ENCODE peak calls at places on chromosomes 5 and 9, in seven cellular contexts. One of them, this sample, is unnamed.

GRCh38 chr5:145803072-145803471 is 32.1 kb downstream of the PRELID2 start:
- DNase-seq in IMR-90: no peak
- DNase-seq in neuronal stem cell: no peak
- DNase-seq in mesendoderm: no peak
- DNase-seq in H1: no peak
- DNase-seq in mesenchymal stem cell: no peak
- DNase-seq in trophoblast cell: no peak
- DNase-seq in this sample: no peak

GRCh38 chr5:109256486-109256885 is 153.3 kb downstream of the PJA2 start:
- DNase-seq in IMR-90: no peak
- DNase-seq in neuronal stem cell: no peak
- DNase-seq in mesendoderm: peak; percentile 47
- DNase-seq in H1: no peak
- DNase-seq in mesenchymal stem cell: no peak
- DNase-seq in trophoblast cell: no peak
- DNase-seq in this sample: no peak

GRCh38 chr5:149371296-149371962 is 7.7 kb downstream of the IL17B start:
- DNase-seq in IMR-90: peak; percentile 47
- DNase-seq in neuronal stem cell: peak; percentile 54
- DNase-seq in mesendoderm: peak; percentile 78
- DNase-seq in H1: peak; percentile 85
- DNase-seq in mesenchymal stem cell: peak; percentile 60
- DNase-seq in trophoblast cell: peak; percentile 67
- DNase-seq in this sample: peak; percentile 85

GRCh38 chr9:133457233-133457632 is 2.5 kb upstream of the CACFD1 start:
- DNase-seq in IMR-90: no peak
- DNase-seq in neuronal stem cell: no peak
- DNase-seq in mesendoderm: no peak
- DNase-seq in H1: no peak
- DNase-seq in mesenchymal stem cell: no peak
- DNase-seq in trophoblast cell: no peak
- DNase-seq in this sample: peak; percentile 69

GRCh38 chr9:15696979-15697378 is 144.1 kb downstream of the CCDC171 start:
- DNase-seq in IMR-90: peak; percentile 36
- DNase-seq in neuronal stem cell: no peak
- DNase-seq in mesendoderm: peak; percentile 16
- DNase-seq in H1: no peak
- DNase-seq in mesenchymal stem cell: peak; percentile 65
- DNase-seq in trophoblast cell: no peak
- DNase-seq in this sample: no peak

GRCh38 chr5:31153523-31153922 is 40.0 kb upstream of the CDH6 start:
- DNase-seq in IMR-90: peak; percentile 67
- DNase-seq in neuronal stem cell: no peak
- DNase-seq in mesendoderm: peak; percentile 3
- DNase-seq in H1: no peak
- DNase-seq in mesenchymal stem cell: peak; percentile 56
- DNase-seq in trophoblast cell: no peak
- DNase-seq in this sample: no peak

GRCh38 chr5:37900692-37901091 is 60.9 kb upstream of the GDNF start:
- DNase-seq in IMR-90: peak; percentile 53
- DNase-seq in neuronal stem cell: no peak
- DNase-seq in mesendoderm: peak; percentile 63
- DNase-seq in H1: no peak
- DNase-seq in mesenchymal stem cell: peak; percentile 55
- DNase-seq in trophoblast cell: no peak
- DNase-seq in this sample: peak; percentile 42

GRCh38 chr5:169139381-169140125 is 161.4 kb downstream of the SLIT3 start:
- DNase-seq in IMR-90: no peak
- DNase-seq in neuronal stem cell: no peak
- DNase-seq in mesendoderm: no peak
- DNase-seq in H1: no peak
- DNase-seq in mesenchymal stem cell: no peak
- DNase-seq in trophoblast cell: no peak
- DNase-seq in this sample: no peak

GRCh38 chr9:137406876-137407589 is 15.9 kb downstream of the EXD3 start:
- DNase-seq in IMR-90: peak; percentile 44
- DNase-seq in neuronal stem cell: peak; percentile 77
- DNase-seq in mesendoderm: peak; percentile 76
- DNase-seq in H1: peak; percentile 92
- DNase-seq in mesenchymal stem cell: peak; percentile 74
- DNase-seq in trophoblast cell: peak; percentile 44
- DNase-seq in this sample: peak; percentile 80

GRCh38 chr9:135275163-135275925 is 187.9 kb downstream of the OLFM1 start:
- DNase-seq in IMR-90: no peak
- DNase-seq in neuronal stem cell: no peak
- DNase-seq in mesendoderm: no peak
- DNase-seq in H1: no peak
- DNase-seq in mesenchymal stem cell: no peak
- DNase-seq in trophoblast cell: no peak
- DNase-seq in this sample: no peak

GRCh38 chr5:72234265-72234700 is 85.8 kb downstream of the MRPS27 start:
- DNase-seq in IMR-90: peak; percentile 73
- DNase-seq in neuronal stem cell: no peak
- DNase-seq in mesendoderm: peak; percentile 55
- DNase-seq in H1: no peak
- DNase-seq in mesenchymal stem cell: peak; percentile 62
- DNase-seq in trophoblast cell: peak; percentile 28
- DNase-seq in this sample: no peak

GRCh38 chr5:14450055-14450524 is 131.5 kb upstream of the OTULINL start:
- DNase-seq in IMR-90: peak; percentile 92
- DNase-seq in neuronal stem cell: no peak
- DNase-seq in mesendoderm: no peak
- DNase-seq in H1: no peak
- DNase-seq in mesenchymal stem cell: peak; percentile 93
- DNase-seq in trophoblast cell: no peak
- DNase-seq in this sample: no peak

GRCh38 chr9:134379774-134380431 is 53.6 kb downstream of the RXRA start:
- DNase-seq in IMR-90: no peak
- DNase-seq in neuronal stem cell: no peak
- DNase-seq in mesendoderm: no peak
- DNase-seq in H1: no peak
- DNase-seq in mesenchymal stem cell: no peak
- DNase-seq in trophoblast cell: peak; percentile 77
- DNase-seq in this sample: no peak

GRCh38 chr9:11973511-11973910 is 719.7 kb upstream of the TYRP1 start:
- DNase-seq in IMR-90: no peak
- DNase-seq in neuronal stem cell: no peak
- DNase-seq in mesendoderm: no peak
- DNase-seq in H1: no peak
- DNase-seq in mesenchymal stem cell: no peak
- DNase-seq in trophoblast cell: no peak
- DNase-seq in this sample: no peak

GRCh38 chr9:32072568-32072967 is 311.9 kb upstream of the ACO1 start:
- DNase-seq in IMR-90: no peak
- DNase-seq in neuronal stem cell: no peak
- DNase-seq in mesendoderm: no peak
- DNase-seq in H1: no peak
- DNase-seq in mesenchymal stem cell: no peak
- DNase-seq in trophoblast cell: peak; percentile 2
- DNase-seq in this sample: no peak

GRCh38 chr5:133325834-133326233 is 274.0 kb downstream of the HSPA4 start:
- DNase-seq in IMR-90: no peak
- DNase-seq in neuronal stem cell: no peak
- DNase-seq in mesendoderm: no peak
- DNase-seq in H1: no peak
- DNase-seq in mesenchymal stem cell: no peak
- DNase-seq in trophoblast cell: no peak
- DNase-seq in this sample: no peak

GRCh38 chr9:108812388-108812787 is 43.4 kb downstream of the ACTL7B start:
- DNase-seq in IMR-90: no peak
- DNase-seq in neuronal stem cell: no peak
- DNase-seq in mesendoderm: no peak
- DNase-seq in H1: no peak
- DNase-seq in mesenchymal stem cell: no peak
- DNase-seq in trophoblast cell: no peak
- DNase-seq in this sample: no peak

GRCh38 chr5:53201746-53202145 is 92.2 kb upstream of the MOCS2 start:
- DNase-seq in IMR-90: no peak
- DNase-seq in neuronal stem cell: no peak
- DNase-seq in mesendoderm: peak; percentile 14
- DNase-seq in H1: no peak
- DNase-seq in mesenchymal stem cell: no peak
- DNase-seq in trophoblast cell: no peak
- DNase-seq in this sample: no peak

GRCh38 chr5:148910686-148911361 is 84.4 kb downstream of the ADRB2 start:
- DNase-seq in IMR-90: peak; percentile 64
- DNase-seq in neuronal stem cell: no peak
- DNase-seq in mesendoderm: no peak
- DNase-seq in H1: no peak
- DNase-seq in mesenchymal stem cell: peak; percentile 51
- DNase-seq in trophoblast cell: no peak
- DNase-seq in this sample: no peak

GRCh38 chr9:125908138-125908537 is 161.0 kb downstream of the PBX3 start:
- DNase-seq in IMR-90: no peak
- DNase-seq in neuronal stem cell: no peak
- DNase-seq in mesendoderm: peak; percentile 81
- DNase-seq in H1: no peak
- DNase-seq in mesenchymal stem cell: no peak
- DNase-seq in trophoblast cell: no peak
- DNase-seq in this sample: no peak

GRCh38 chr9:70260007-70260443 is 1.2 kb downstream of the SMC5 start:
- DNase-seq in IMR-90: no peak
- DNase-seq in neuronal stem cell: no peak
- DNase-seq in mesendoderm: no peak
- DNase-seq in H1: no peak
- DNase-seq in mesenchymal stem cell: no peak
- DNase-seq in trophoblast cell: peak; percentile 70
- DNase-seq in this sample: no peak
- H3K4me1 ChIP-seq in IMR-90: peaks cover 26% of the 10 kb centered on the region
- H3K4me1 ChIP-seq in neuronal stem cell: peaks cover 26% of the 10 kb centered on the region
- H3K4me1 ChIP-seq in mesendoderm: peaks cover 2% of the 10 kb centered on the region
- H3K4me1 ChIP-seq in H1: peaks cover 4% of the 10 kb centered on the region
- H3K4me1 ChIP-seq in mesenchymal stem cell: peaks cover 15% of the 10 kb centered on the region
- H3K4me1 ChIP-seq in trophoblast cell: peaks cover 6% of the 10 kb centered on the region
- H3K4me1 ChIP-seq in this sample: no peaks in the 10 kb centered on the region

GRCh38 chr9:74887041-74887980 is at the start of gene TRPM6:
- DNase-seq in IMR-90: peak; percentile 56
- DNase-seq in neuronal stem cell: peak; percentile 29
- DNase-seq in mesendoderm: peak; percentile 89
- DNase-seq in H1: peak; percentile 73
- DNase-seq in mesenchymal stem cell: peak; percentile 77
- DNase-seq in trophoblast cell: peak; percentile 23
- DNase-seq in this sample: peak; percentile 78

DNA sequence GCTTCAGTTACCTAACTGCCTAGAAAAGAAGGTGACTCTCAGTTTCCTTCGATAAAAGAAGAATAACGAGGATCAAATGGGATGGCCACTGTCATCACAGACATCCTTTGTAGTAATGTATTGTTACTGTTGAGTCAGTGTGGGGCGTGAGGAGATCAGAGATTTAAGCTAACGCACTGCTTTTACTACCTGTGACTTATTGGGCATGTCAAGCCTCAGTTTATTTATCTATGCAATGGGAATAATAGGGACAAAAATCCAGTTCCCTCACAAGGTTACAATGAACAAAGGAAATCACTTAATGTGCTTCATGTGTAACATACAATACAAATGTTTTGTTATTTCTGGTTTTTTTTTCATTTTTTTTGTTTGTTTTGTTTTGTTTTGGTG is 255 bp upstream of the TRPM6 start:
- DNase-seq in IMR-90: no peak
- DNase-seq in neuronal stem cell: peak; percentile 0
- DNase-seq in mesendoderm: no peak
- DNase-seq in H1: no peak
- DNase-seq in mesenchymal stem cell: no peak
- DNase-seq in trophoblast cell: no peak
- DNase-seq in this sample: no peak
- H2BK120ac ChIP-seq in IMR-90: no peak overlapping the region
- H2BK120ac ChIP-seq in neuronal stem cell: no peak overlapping the region
- H2BK120ac ChIP-seq in mesendoderm: no peak overlapping the region
- H2BK120ac ChIP-seq in H1: no peak overlapping the region
- H2BK120ac ChIP-seq in mesenchymal stem cell: no peak overlapping the region
- H2BK120ac ChIP-seq in trophoblast cell: no peak overlapping the region
- H2BK120ac ChIP-seq in this sample: no peak overlapping the region

GRCh38 chr9:129404621-129405020 is 216.3 kb downstream of the C9orf50 start:
- DNase-seq in IMR-90: no peak
- DNase-seq in neuronal stem cell: no peak
- DNase-seq in mesendoderm: no peak
- DNase-seq in H1: no peak
- DNase-seq in mesenchymal stem cell: no peak
- DNase-seq in trophoblast cell: no peak
- DNase-seq in this sample: no peak
- H3K4me1 ChIP-seq in IMR-90: peaks cover 16% of the 10 kb centered on the region
- H3K4me1 ChIP-seq in neuronal stem cell: peaks cover 63% of the 10 kb centered on the region
- H3K4me1 ChIP-seq in mesendoderm: no peaks in the 10 kb centered on the region
- H3K4me1 ChIP-seq in H1: peaks cover 33% of the 10 kb centered on the region
- H3K4me1 ChIP-seq in mesenchymal stem cell: peaks cover 43% of the 10 kb centered on the region
- H3K4me1 ChIP-seq in trophoblast cell: no peaks in the 10 kb centered on the region
- H3K4me1 ChIP-seq in this sample: no peaks in the 10 kb centered on the region

GRCh38 chr5:22604711-22605110 is 248.4 kb downstream of the CDH12 start:
- DNase-seq in IMR-90: no peak
- DNase-seq in neuronal stem cell: no peak
- DNase-seq in mesendoderm: peak; percentile 5
- DNase-seq in H1: no peak
- DNase-seq in mesenchymal stem cell: no peak
- DNase-seq in trophoblast cell: no peak
- DNase-seq in this sample: no peak
- H2BK120ac ChIP-seq in IMR-90: no peak overlapping the region
- H2BK120ac ChIP-seq in neuronal stem cell: no peak overlapping the region
- H2BK120ac ChIP-seq in mesendoderm: no peak overlapping the region
- H2BK120ac ChIP-seq in H1: no peak overlapping the region
- H2BK120ac ChIP-seq in mesenchymal stem cell: no peak overlapping the region
- H2BK120ac ChIP-seq in trophoblast cell: no peak overlapping the region
- H2BK120ac ChIP-seq in this sample: no peak overlapping the region

DNA sequence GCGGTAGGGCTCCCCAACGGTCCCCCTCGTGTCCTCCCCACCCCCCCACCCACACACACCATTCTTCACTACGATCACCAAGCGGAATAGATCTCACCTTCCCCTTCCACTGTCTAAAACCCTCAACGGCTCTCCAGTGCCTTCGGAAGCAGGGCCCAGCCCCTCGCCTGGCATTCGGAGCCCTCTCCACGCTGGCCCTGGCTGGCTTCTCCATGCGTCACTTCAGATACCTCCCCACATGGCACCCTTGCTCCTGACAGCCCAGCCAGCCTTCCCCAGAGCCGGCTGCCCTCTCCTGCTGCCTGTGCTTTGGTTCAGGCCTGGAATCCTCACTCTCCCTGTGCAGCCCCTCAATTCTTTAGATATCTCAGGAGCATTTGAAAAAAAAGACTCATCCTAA is 126.6 kb downstream of the ZNF354C start:
- DNase-seq in IMR-90: no peak
- DNase-seq in neuronal stem cell: no peak
- DNase-seq in mesendoderm: no peak
- DNase-seq in H1: no peak
- DNase-seq in mesenchymal stem cell: no peak
- DNase-seq in trophoblast cell: no peak
- DNase-seq in this sample: no peak
- H3K4me1 ChIP-seq in IMR-90: peaks cover 8% of the 10 kb centered on the region
- H3K4me1 ChIP-seq in neuronal stem cell: no peaks in the 10 kb centered on the region
- H3K4me1 ChIP-seq in mesendoderm: peaks cover 11% of the 10 kb centered on the region
- H3K4me1 ChIP-seq in H1: peaks cover 38% of the 10 kb centered on the region
- H3K4me1 ChIP-seq in mesenchymal stem cell: no peaks in the 10 kb centered on the region
- H3K4me1 ChIP-seq in trophoblast cell: no peaks in the 10 kb centered on the region
- H3K4me1 ChIP-seq in this sample: peaks cover 8% of the 10 kb centered on the region